ENCODE peak calls at places on chromosomes 3 and 15, in six cellular contexts. T is NT2/D1; X is CD4-positive, CD25-positive, alpha-beta regulatory T cell; N is adrenal gland; J is right cardiac atrium; E is GM23248. C is an unnamed sample.

GRCh38 chr3:72597756-72598195 is 250.5 kb downstream of the SHQ1 start:
- DNase-seq in T (no peak), X (no peak), N (no peak), J (no peak), E (peak; percentile 44), C (no peak)

GRCh38 chr3:112984485-112984884 is 6.3 kb upstream of the GTPBP8 start:
- DNase-seq in T (no peak), X (no peak), N (peak; percentile 19), J (no peak), E (no peak), C (peak; percentile 28)

GRCh38 chr15:91224750-91225380 is 124.8 kb downstream of the SV2B start:
- DNase-seq in T (peak; percentile 70), X (no peak), N (peak; percentile 36), J (no peak), E (peak; percentile 50), C (peak; percentile 33)

GRCh38 chr3:128619146-128619890 is 31.3 kb downstream of the RPN1 start:
- DNase-seq in T (no peak), X (no peak), N (no peak), J (no peak), E (peak; percentile 94), C (no peak)

GRCh38 chr15:71259866-71260265 is 144.6 kb downstream of the THSD4 start:
- DNase-seq in T (no peak), X (no peak), N (peak; percentile 74), J (no peak), E (no peak), C (no peak)

GRCh38 chr3:127406309-127407025 is 118.6 kb upstream of the PRR20G start:
- DNase-seq in T (no peak), X (no peak), N (peak; percentile 10), J (no peak), E (peak; percentile 51), C (peak; percentile 21)

GRCh38 chr3:185420762-185421161 is 57.8 kb downstream of the MAP3K13 start:
- DNase-seq in T (no peak), X (no peak), N (peak; percentile 7), J (no peak), E (no peak), C (peak; percentile 74)

GRCh38 chr3:37571269-37571668 is 290.4 kb upstream of the CTDSPL start:
- DNase-seq in T (no peak), X (no peak), N (no peak), J (no peak), E (peak; percentile 12), C (no peak)

GRCh38 chr3:27536451-27536850 is 52.3 kb upstream of the SLC4A7 start:
- DNase-seq in T (no peak), X (no peak), N (no peak), J (no peak), E (no peak), C (no peak)

GRCh38 chr3:192901435-192901834 is 16.2 kb downstream of the MB21D2 start:
- DNase-seq in T (no peak), X (no peak), N (no peak), J (no peak), E (peak; percentile 96), C (peak; percentile 37)

GRCh38 chr3:147397155-147397888 is 9.0 kb downstream of the ZIC4 start:
- DNase-seq in T (no peak), X (no peak), N (no peak), J (no peak), E (no peak), C (no peak)

GRCh38 chr3:195556390-195556789 is 13.3 kb upstream of the PPP1R2 start:
- DNase-seq in T (no peak), X (no peak), N (no peak), J (no peak), E (peak; percentile 50), C (no peak)

GRCh38 chr15:73859236-73859635 is 14.1 kb upstream of the TBC1D21 start:
- DNase-seq in T (no peak), X (no peak), N (no peak), J (no peak), E (no peak), C (no peak)

GRCh38 chr3:64368163-64369025 is 143.1 kb upstream of the PRICKLE2 start:
- DNase-seq in T (no peak), X (no peak), N (no peak), J (peak; percentile 43), E (no peak), C (peak; percentile 5)

GRCh38 chr3:8110966-8111798 is 390.4 kb upstream of the LMCD1 start:
- DNase-seq in T (peak; percentile 78), X (peak; percentile 5), N (peak; percentile 66), J (peak; percentile 44), E (peak; percentile 79), C (peak; percentile 38)

GRCh38 chr15:73710321-73710720 is 26.1 kb downstream of the CD276 start:
- DNase-seq in T (no peak), X (no peak), N (no peak), J (peak; percentile 64), E (no peak), C (no peak)

GRCh38 chr3:154220462-154220861 is 99.3 kb downstream of the ARHGEF26 start:
- DNase-seq in T (no peak), X (no peak), N (no peak), J (no peak), E (no peak), C (no peak)

GRCh38 chr3:10194328-10195071 is 29.8 kb downstream of the IRAK2 start:
- DNase-seq in T (no peak), X (no peak), N (peak; percentile 73), J (no peak), E (peak; percentile 41), C (no peak)

GRCh38 chr3:97820780-97821179 is 1.0 kb upstream of the CRYBG3 start:
- DNase-seq in T (no peak), X (no peak), N (no peak), J (no peak), E (no peak), C (no peak)

GRCh38 chr15:99429681-99430081 is 136.1 kb upstream of the MEF2A start:
- DNase-seq in T (no peak), X (no peak), N (no peak), J (peak; percentile 24), E (no peak), C (no peak)

GRCh38 chr3:184663756-184664155 is 48.1 kb downstream of the MAGEF1 start:
- DNase-seq in T (no peak), X (no peak), N (no peak), J (no peak), E (peak; percentile 54), C (no peak)

GRCh38 chr3:52483577-52484495 is 11.3 kb upstream of the STAB1 start:
- DNase-seq in T (no peak), X (no peak), N (peak; percentile 84), J (no peak), E (peak; percentile 75), C (no peak)

GRCh38 chr3:37396731-37397130 is 222.3 kb upstream of the LRRFIP2 start:
- DNase-seq in T (no peak), X (no peak), N (no peak), J (no peak), E (no peak), C (no peak)

GRCh38 chr3:169914321-169914720 is 2.9 kb downstream of the SAMD7 start:
- DNase-seq in T (no peak), X (no peak), N (peak; percentile 65), J (no peak), E (peak; percentile 66), C (peak; percentile 10)

GRCh38 chr3:123818324-123818920 is 65.7 kb downstream of the MYLK start:
- DNase-seq in T (no peak), X (no peak), N (no peak), J (no peak), E (no peak), C (no peak)

GRCh38 chr3:131503328-131503650 is 518 bp upstream of the MRPL3 start:
- DNase-seq in T (no peak), X (no peak), N (no peak), J (no peak), E (peak; percentile 64), C (no peak)

DNA sequence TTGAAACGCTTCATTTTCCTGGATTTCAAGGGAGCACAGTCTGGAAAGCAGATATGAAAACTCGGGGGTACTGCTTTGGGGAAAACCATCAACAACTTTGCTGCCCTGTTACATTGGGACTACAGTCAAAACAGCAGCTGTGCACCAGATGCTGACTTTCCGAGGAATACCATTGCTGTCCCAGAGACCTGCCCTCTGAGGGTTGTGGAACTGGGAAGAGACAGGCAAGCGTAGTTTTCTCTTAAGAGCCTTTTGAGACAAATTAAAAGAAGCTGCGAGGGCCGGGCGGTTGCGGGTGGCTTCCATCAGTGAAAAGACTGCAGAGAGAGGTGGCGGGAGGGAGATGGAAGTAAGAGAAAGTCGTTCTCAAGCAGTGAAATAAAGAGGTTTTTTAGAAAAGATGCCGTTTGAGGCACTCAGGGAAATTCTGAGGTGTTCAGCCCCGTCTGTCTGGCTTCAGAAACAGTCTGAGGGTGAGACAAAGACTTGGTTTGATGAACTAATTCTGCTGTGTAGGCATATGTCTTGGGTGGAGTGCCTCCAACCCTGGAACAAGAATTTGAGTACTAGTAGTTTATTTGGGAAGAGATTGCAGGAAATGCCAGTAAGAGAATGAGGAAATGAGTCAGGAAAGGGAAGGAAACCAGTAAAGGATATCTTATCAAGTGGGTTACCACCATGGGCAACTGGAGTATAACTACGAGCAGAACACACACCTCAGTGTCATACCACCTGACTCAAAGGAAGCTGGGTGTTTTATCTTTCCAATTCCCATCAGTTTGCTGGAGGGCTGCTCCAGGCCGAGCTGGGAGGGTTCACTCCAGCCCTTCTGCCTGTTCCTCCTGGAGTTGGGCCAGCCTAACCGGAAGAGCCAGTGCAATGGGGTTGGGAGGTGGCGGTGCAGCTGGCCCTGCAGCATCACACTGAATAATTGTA is 75.1 kb downstream of the TGFBR2 start:
- DNase-seq in T (no peak), X (no peak), N (peak; percentile 61), J (peak; percentile 87), E (peak; percentile 60), C (no peak)
- H3K4me3 ChIP-seq in T (no peak overlapping the region), X (no peak overlapping the region), N (no peak overlapping the region), J (no peak overlapping the region), E (peak overlapping the region; percentile 33), C (no peak overlapping the region)

GRCh38 chr15:79988448-79989117 is 17.6 kb upstream of the BCL2A1 start:
- DNase-seq in T (no peak), X (no peak), N (no peak), J (no peak), E (no peak), C (peak; percentile 50)
- H3K27me3 ChIP-seq in T (no peaks in the 10 kb centered on the region), X (no peaks in the 10 kb centered on the region), N (no peaks in the 10 kb centered on the region), J (no peaks in the 10 kb centered on the region), E (no peaks in the 10 kb centered on the region), C (no peaks in the 10 kb centered on the region)

GRCh38 chr15:64455951-64456350 is 4.4 kb upstream of the ZNF609 start:
- DNase-seq in T (no peak), X (no peak), N (peak; percentile 55), J (peak; percentile 64), E (no peak), C (no peak)
- H3K4me1 ChIP-seq in T (no peaks in the 10 kb centered on the region), X (peaks cover 11% of the 10 kb centered on the region), N (no peaks in the 10 kb centered on the region), J (no peaks in the 10 kb centered on the region), E (no peaks in the 10 kb centered on the region), C (no peaks in the 10 kb centered on the region)

GRCh38 chr3:15346516-15346915 is 14.1 kb upstream of the SH3BP5 start:
- DNase-seq in T (no peak), X (no peak), N (no peak), J (no peak), E (no peak), C (no peak)

GRCh38 chr3:15348246-15348645 is 15.9 kb upstream of the SH3BP5 start:
- DNase-seq in T (no peak), X (no peak), N (no peak), J (no peak), E (no peak), C (no peak)

GRCh38 chr3:15347737-15348110 is 15.3 kb upstream of the SH3BP5 start:
- DNase-seq in T (no peak), X (no peak), N (no peak), J (no peak), E (no peak), C (no peak)

GRCh38 chr3:15345608-15346137 is 13.3 kb upstream of the SH3BP5 start:
- DNase-seq in T (no peak), X (no peak), N (peak; percentile 42), J (no peak), E (peak; percentile 46), C (no peak)

GRCh38 chr3:15347104-15347736 is 14.8 kb upstream of the SH3BP5 start:
- DNase-seq in T (no peak), X (no peak), N (no peak), J (no peak), E (peak; percentile 21), C (no peak)
- H3K4me3 ChIP-seq in T (no peak overlapping the region), X (peak overlapping the region; percentile 69), N (no peak overlapping the region), J (no peak overlapping the region), E (no peak overlapping the region), C (no peak overlapping the region)